ENCODE peak calls at places on chromosomes 5 and 9, in five cellular contexts. K, O, D, N and Y are unnamed samples.

GRCh38 chr5:3068401-3068800 is 316.9 kb upstream of the IRX2 start:
- DNase-seq in D (no peak), N (no peak), K (no peak), O (no peak), Y (no peak)

GRCh38 chr5:36060516-36060885 is 6.2 kb downstream of the UGT3A2 start:
- DNase-seq in N (no peak), K (no peak), D (no peak), O (no peak), Y (no peak)

GRCh38 chr5:61614606-61615005 is 282.5 kb downstream of the ZSWIM6 start:
- DNase-seq in O (no peak), D (no peak), K (no peak), N (no peak), Y (no peak)

GRCh38 chr5:150022681-150023080 is 22.1 kb downstream of the HMGXB3 start:
- DNase-seq in N (no peak), D (no peak), O (no peak), K (no peak), Y (no peak)

GRCh38 chr9:100933656-100934055 is 94.9 kb upstream of the PLPPR1 start:
- DNase-seq in K (no peak), O (no peak), N (no peak), D (no peak), Y (peak)

GRCh38 chr9:89993678-89994630 is 389.1 kb downstream of the GADD45G start:
- DNase-seq in K (no peak), N (no peak), D (no peak), O (no peak), Y (no peak)

GRCh38 chr5:127590154-127590722 is 58.6 kb upstream of the CTXN3 start:
- DNase-seq in N (no peak), D (no peak), O (no peak), K (no peak), Y (no peak)

GRCh38 chr5:130743091-130743490 is 422.0 kb downstream of the HINT1 start:
- DNase-seq in N (no peak), D (no peak), O (no peak), K (no peak), Y (no peak)

GRCh38 chr9:104694218-104694617 is at the start of gene OR13D1:
- DNase-seq in N (no peak), D (no peak), O (no peak), K (no peak), Y (no peak)

GRCh38 chr5:34716986-34717385 is 60.9 kb downstream of the RAI14 start:
- DNase-seq in D (peak), O (no peak), K (no peak), N (no peak), Y (no peak)

GRCh38 chr5:140345919-140346347 is 470 bp downstream of the HBEGF start:
- DNase-seq in K (no peak), O (no peak), N (no peak), D (peak), Y (peak)

GRCh38 chr9:95581900-95582299 is 65.1 kb upstream of the PTCH1 start:
- DNase-seq in D (no peak), K (no peak), N (no peak), O (no peak), Y (no peak)

GRCh38 chr5:114377946-114378345 is 16.1 kb downstream of the KCNN2 start:
- DNase-seq in O (no peak), D (no peak), N (no peak), K (no peak), Y (no peak)

GRCh38 chr5:86679529-86679928 is 61.8 kb downstream of the COX7C start:
- DNase-seq in O (peak), D (peak), N (no peak), K (peak), Y (peak)

GRCh38 chr9:35448511-35448910 is 41.4 kb upstream of the RUSC2 start:
- DNase-seq in N (no peak), K (no peak), D (no peak), O (no peak), Y (no peak)

GRCh38 chr9:96176901-96177718 is 124.9 kb downstream of the HSD17B3 start:
- DNase-seq in D (no peak), O (no peak), N (no peak), K (no peak), Y (no peak)

GRCh38 chr5:159817262-159818029 is 98.8 kb upstream of the ADRA1B start:
- DNase-seq in K (no peak), O (no peak), D (peak), N (no peak), Y (no peak)

GRCh38 chr9:113955076-113955752 is 79.1 kb downstream of the ZNF618 start:
- DNase-seq in D (peak), N (no peak), O (no peak), K (peak), Y (peak)

GRCh38 chr5:94481059-94481458 is 137.3 kb downstream of the KIAA0825 start:
- DNase-seq in K (no peak), O (no peak), N (no peak), D (no peak), Y (no peak)

GRCh38 chr5:5979761-5980570 is 398.4 kb downstream of the MED10 start:
- DNase-seq in N (no peak), D (no peak), K (no peak), O (no peak), Y (no peak)

GRCh38 chr9:13324988-13325387 is 45.5 kb upstream of the MPDZ start:
- DNase-seq in D (no peak), N (no peak), O (no peak), K (no peak), Y (peak)

GRCh38 chr5:176742246-176743105 is 67.9 kb upstream of the UNC5A start:
- DNase-seq in O (no peak), D (no peak), K (no peak), N (no peak), Y (no peak)

GRCh38 chr9:128123451-128124080 is 4.0 kb downstream of the PTGES2 start:
- DNase-seq in N (no peak), D (no peak), O (no peak), K (no peak), Y (no peak)

GRCh38 chr5:131974956-131975726 is 29.7 kb upstream of the MEIKIN start:
- DNase-seq in K (no peak), D (no peak), N (no peak), O (no peak), Y (no peak)

GRCh38 chr9:121738391-121738790 is 87.0 kb downstream of the DAB2IP start:
- DNase-seq in N (no peak), K (no peak), D (no peak), O (no peak), Y (no peak)

GRCh38 chr5:33409435-33410146 is 31.2 kb upstream of the TARS1 start:
- DNase-seq in O (no peak), D (peak), K (no peak), N (no peak), Y (peak)

GRCh38 chr9:108889649-108890067 is 27.6 kb downstream of the ACTL7A start:
- DNase-seq in K (no peak), N (no peak), O (no peak), D (peak), Y (peak)

GRCh38 chr5:89307972-89308371 is 425.0 kb upstream of the MEF2C start:
- DNase-seq in N (no peak), O (no peak), D (no peak), K (no peak), Y (no peak)

GRCh38 chr5:132471006-132471907 is 19.3 kb downstream of the IRF1 start:
- DNase-seq in O (peak), K (no peak), D (no peak), N (no peak), Y (no peak)

GRCh38 chr5:82562696-82563240 is 284.6 kb upstream of the RPS23 start:
- DNase-seq in O (no peak), N (no peak), K (no peak), D (no peak), Y (no peak)

GRCh38 chr5:146877783-146878470 is 630 bp downstream of the PPP2R2B start:
- DNase-seq in D (no peak), K (no peak), O (peak), N (no peak), Y (peak)

GRCh38 chr5:103829585-103829984 is 267.0 kb upstream of the NUDT12 start:
- DNase-seq in D (no peak), K (no peak), N (no peak), O (no peak), Y (no peak)

GRCh38 chr5:59380350-59380951 is 513.1 kb downstream of the PDE4D start:
- DNase-seq in D (peak), O (peak), K (peak), N (no peak), Y (peak)

GRCh38 chr9:6549106-6549505 is 96.4 kb downstream of the GLDC start:
- DNase-seq in K (no peak), O (peak), N (no peak), D (no peak), Y (no peak)

GRCh38 chr9:105694848-105695581 is 674 bp downstream of the TMEM38B start:
- DNase-seq in N (peak), O (peak), D (peak), K (no peak), Y (peak)

GRCh38 chr5:62178258-62178657 is 127.7 kb upstream of the KIF2A start:
- DNase-seq in N (no peak), K (no peak), D (no peak), O (no peak), Y (no peak)

GRCh38 chr5:106755789-106756188 is 914.9 kb downstream of the EFNA5 start:
- DNase-seq in N (no peak), D (no peak), K (no peak), O (no peak), Y (no peak)

GRCh38 chr5:14105717-14106435 is 37.3 kb upstream of the TRIO start:
- DNase-seq in K (peak), O (peak), D (peak), N (no peak), Y (peak)

GRCh38 chr5:141615991-141616715 is 2.6 kb downstream of the DIAPH1 start:
- DNase-seq in K (no peak), N (no peak), D (no peak), O (no peak), Y (no peak)